ENCODE peak calls at places on chromosomes 6 and 20, in four cellular contexts. Y is stomach, M is HCT116, O is spleen. W is an unnamed sample.

GRCh38 chr20:2005359-2005758 is 11.5 kb upstream of the PDYN start:
- DNase-seq in O (no peak), Y (no peak), M (no peak), W (no peak)

GRCh38 chr6:111565316-111566221 is 40.1 kb downstream of the TRAF3IP2 start:
- DNase-seq in Y (no peak), O (no peak), M (no peak), W (no peak)

GRCh38 chr20:10308652-10309051 is 90.0 kb downstream of the SNAP25 start:
- DNase-seq in M (no peak), Y (no peak), O (no peak), W (no peak)

GRCh38 chr6:56450882-56451739 is 191.6 kb downstream of the DST start:
- DNase-seq in Y (peak), O (no peak), M (no peak), W (no peak)

GRCh38 chr6:134795696-134796095 is 154.2 kb downstream of the ALDH8A1 start:
- DNase-seq in O (no peak), M (no peak), Y (no peak), W (no peak)

GRCh38 chr6:163579880-163580295 is 165.4 kb downstream of the QKI start:
- DNase-seq in O (no peak), M (no peak), Y (no peak), W (no peak)

GRCh38 chr6:35400901-35401311 is 51.2 kb upstream of the FANCE start:
- DNase-seq in Y (peak), M (peak), O (no peak), W (no peak)

GRCh38 chr6:93822434-93823265 is 403.3 kb upstream of the EPHA7 start:
- DNase-seq in O (no peak), M (no peak), Y (no peak), W (no peak)

GRCh38 chr20:37265152-37265551 is 3.5 kb upstream of the GHRH start:
- DNase-seq in M (no peak), Y (no peak), O (no peak), W (no peak)

GRCh38 chr6:118974790-118975189 is 39.8 kb upstream of the MCM9 start:
- DNase-seq in M (no peak), Y (no peak), O (no peak), W (no peak)

GRCh38 chr6:73790572-73790971 is 94.6 kb downstream of the CD109 start:
- DNase-seq in M (no peak), O (no peak), Y (no peak), W (no peak)

GRCh38 chr6:21459646-21460045 is 133.9 kb upstream of the SOX4 start:
- DNase-seq in Y (no peak), M (no peak), O (no peak), W (no peak)

GRCh38 chr6:120871416-120872261 is 462.6 kb downstream of the TBC1D32 start:
- DNase-seq in O (peak), Y (no peak), M (no peak), W (no peak)

GRCh38 chr6:37036146-37036545 is 30.7 kb downstream of the FGD2 start:
- DNase-seq in Y (no peak), O (no peak), M (no peak), W (no peak)

GRCh38 chr20:60048634-60049578 is 90.7 kb downstream of the CDH26 start:
- DNase-seq in M (no peak), O (no peak), Y (no peak), W (no peak)

GRCh38 chr6:27091661-27092315 is 155.7 kb upstream of the PRSS16 start:
- DNase-seq in Y (no peak), M (peak), O (no peak), W (no peak)

GRCh38 chr20:59047938-59048680 is 5.5 kb upstream of the PRELID3B start:
- DNase-seq in M (no peak), Y (no peak), O (no peak), W (no peak)

GRCh38 chr20:20743511-20744169 is 31.2 kb upstream of the RALGAPA2 start:
- DNase-seq in M (no peak), O (peak), Y (peak), W (peak)

GRCh38 chr6:130223508-130223907 is 757 bp upstream of the SAMD3 start:
- DNase-seq in O (peak), M (no peak), Y (no peak), W (no peak)

GRCh38 chr6:158756126-158756525 is 63.0 kb downstream of the EZR start:
- DNase-seq in O (no peak), M (no peak), Y (peak), W (no peak)

GRCh38 chr6:46954819-46955520 is 33.2 kb upstream of the ADGRF5 start:
- DNase-seq in O (no peak), Y (no peak), M (no peak), W (no peak)

GRCh38 chr6:17847203-17847602 is 140.2 kb downstream of the KIF13A start:
- DNase-seq in M (no peak), O (no peak), Y (no peak), W (no peak)

GRCh38 chr20:21508230-21509078 is 5.4 kb downstream of the NKX2-2 start:
- DNase-seq in Y (no peak), O (no peak), M (no peak), W (no peak)

GRCh38 chr6:169424821-169425240 is 171.2 kb upstream of the THBS2 start:
- DNase-seq in M (no peak), Y (no peak), O (no peak), W (no peak)

GRCh38 chr6:157088841-157089240 is 234.5 kb downstream of the TMEM242 start:
- DNase-seq in M (no peak), Y (no peak), O (no peak), W (no peak)

GRCh38 chr6:170212051-170212756 is 78.7 kb downstream of the DLL1 start:
- DNase-seq in O (peak), M (no peak), Y (no peak), W (peak)

GRCh38 chr20:52454660-52455059 is 263.1 kb upstream of the ZFP64 start:
- DNase-seq in O (no peak), Y (no peak), M (no peak), W (no peak)

GRCh38 chr20:44586986-44587980 is 4.9 kb downstream of the PKIG start:
- DNase-seq in M (no peak), Y (no peak), O (no peak), W (no peak)

GRCh38 chr6:40948598-40948997 is 90.4 kb downstream of the UNC5CL start:
- DNase-seq in M (no peak), Y (no peak), O (no peak), W (no peak)

GRCh38 chr20:33840759-33841438 is 29.8 kb downstream of the CHMP4B start:
- DNase-seq in M (no peak), Y (no peak), O (no peak), W (no peak)

GRCh38 chr6:137729866-137730629 is 137.0 kb upstream of the TNFAIP3 start:
- DNase-seq in Y (no peak), M (no peak), O (no peak), W (peak)

GRCh38 chr6:149129401-149130077 is 188.0 kb upstream of the TAB2 start:
- DNase-seq in Y (no peak), O (no peak), M (no peak), W (no peak)

GRCh38 chr20:33653900-33654596 is 8.1 kb upstream of the C20orf144 start:
- DNase-seq in Y (peak), M (no peak), O (peak), W (peak)

GRCh38 chr6:11711994-11712698 is 66.5 kb downstream of the ADTRP start:
- DNase-seq in O (no peak), M (no peak), Y (no peak), W (no peak)

GRCh38 chr6:35496851-35497570 is at the start of gene TEAD3:
- DNase-seq in M (no peak), Y (peak), O (peak), W (peak)

GRCh38 chr6:298233-299049 is 6.2 kb downstream of the DUSP22 start:
- DNase-seq in O (no peak), M (no peak), Y (no peak), W (no peak)

GRCh38 chr6:15425947-15426346 is 180.1 kb downstream of the JARID2 start:
- DNase-seq in M (no peak), Y (no peak), O (no peak), W (no peak)

GRCh38 chr6:15426395-15426794 is 180.5 kb downstream of the JARID2 start:
- DNase-seq in M (no peak), Y (no peak), O (no peak), W (no peak)

GRCh38 chr6:15429146-15430110 is 183.6 kb downstream of the JARID2 start:
- DNase-seq in Y (no peak), O (no peak), M (no peak), W (no peak)

GRCh38 chr6:15426926-15427325 is 181.1 kb downstream of the JARID2 start:
- DNase-seq in Y (no peak), O (no peak), M (no peak), W (no peak)

GRCh38 chr6:15427360-15428070 is 181.6 kb downstream of the JARID2 start:
- DNase-seq in M (no peak), Y (no peak), O (no peak), W (no peak)
- TF ChIP-seq POLR2AphosphoS5 in M (no peak), Y (no peak), O (no peak), W (no peak)

GRCh38 chr6:30005482-30005881 is 55.6 kb upstream of the POLR1H start:
- DNase-seq in O (no peak), M (no peak), Y (no peak), W (no peak)
- H3K27ac ChIP-seq in O (no peak), M (no peak), Y (no peak), W (no peak)

GRCh38 chr6:16204653-16205376 is 33.6 kb upstream of the GMPR start:
- DNase-seq in M (no peak), Y (no peak), O (no peak), W (no peak)

GRCh38 chr6:16208989-16209388 is 29.4 kb upstream of the GMPR start:
- DNase-seq in O (no peak), M (no peak), Y (no peak), W (no peak)

GRCh38 chr6:16209539-16209938 is 28.8 kb upstream of the GMPR start:
- DNase-seq in Y (no peak), O (no peak), M (no peak), W (no peak)

GRCh38 chr6:16205377-16206144 is 32.8 kb upstream of the GMPR start:
- DNase-seq in M (no peak), Y (no peak), O (no peak), W (no peak)

GRCh38 chr6:16206595-16207037 is 31.8 kb upstream of the GMPR start:
- DNase-seq in M (peak), Y (peak), O (no peak), W (peak)
- TF ChIP-seq POLR2AphosphoS5 in M (no peak), Y (peak), O (no peak), W (peak)

GRCh38 chr6:166616261-166617226 is 10.5 kb downstream of the RPS6KA2 start:
- DNase-seq in Y (no peak), O (no peak), M (no peak), W (no peak)
- H3K27ac ChIP-seq in Y (no peak), O (no peak), M (no peak), W (no peak)

GRCh38 chr6:3737831-3738210 is 13.7 kb downstream of the PXDC1 start:
- DNase-seq in O (no peak), Y (no peak), M (no peak), W (no peak)

GRCh38 chr6:3737149-3737830 is 14.2 kb downstream of the PXDC1 start:
- DNase-seq in M (no peak), Y (no peak), O (no peak), W (no peak)

GRCh38 chr6:3740551-3741476 is 10.7 kb downstream of the PXDC1 start:
- DNase-seq in M (no peak), O (no peak), Y (peak), W (no peak)

GRCh38 chr6:3739311-3739897 is 12.1 kb downstream of the PXDC1 start:
- DNase-seq in Y (no peak), M (no peak), O (no peak), W (no peak)

DNA sequence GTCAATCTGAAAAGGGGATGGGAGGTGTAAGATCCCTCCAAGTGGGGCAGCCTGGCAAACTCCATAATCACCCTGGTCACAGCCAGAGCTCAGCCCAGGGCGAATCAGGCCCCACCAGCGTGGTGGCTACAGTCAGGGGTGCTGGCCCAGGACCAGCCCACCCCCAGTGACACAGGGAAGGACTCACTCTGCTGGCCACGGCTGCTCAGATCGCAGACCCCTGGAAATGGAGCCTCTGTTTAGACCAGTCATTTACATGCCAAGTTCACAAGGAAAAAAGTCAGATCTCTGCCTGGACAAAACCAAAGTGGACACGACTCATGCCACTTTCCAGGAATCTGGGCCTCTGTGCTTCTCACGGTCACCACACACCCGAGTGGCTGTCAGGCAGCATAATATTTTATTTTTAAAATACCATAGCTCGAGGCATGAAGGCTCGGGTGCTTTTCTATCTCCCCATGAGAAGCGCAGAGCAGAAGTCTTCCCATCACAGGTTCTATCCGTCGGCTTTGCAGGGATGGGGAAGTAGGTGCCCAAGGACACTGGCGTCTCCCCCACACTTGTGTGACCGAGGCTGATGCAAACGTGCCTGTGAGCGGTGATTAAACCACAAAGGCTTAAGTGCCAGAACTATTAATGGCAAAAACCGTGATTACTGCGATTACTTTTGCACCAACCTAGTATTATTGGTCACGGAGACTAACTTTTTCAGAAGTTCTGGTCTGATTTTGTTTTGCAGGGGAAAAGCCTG is 13.0 kb downstream of the PXDC1 start:
- DNase-seq in Y (no peak), O (no peak), M (no peak), W (no peak)
- TF ChIP-seq POLR2AphosphoS5 in Y (no peak), O (no peak), M (no peak), W (no peak)

DNA sequence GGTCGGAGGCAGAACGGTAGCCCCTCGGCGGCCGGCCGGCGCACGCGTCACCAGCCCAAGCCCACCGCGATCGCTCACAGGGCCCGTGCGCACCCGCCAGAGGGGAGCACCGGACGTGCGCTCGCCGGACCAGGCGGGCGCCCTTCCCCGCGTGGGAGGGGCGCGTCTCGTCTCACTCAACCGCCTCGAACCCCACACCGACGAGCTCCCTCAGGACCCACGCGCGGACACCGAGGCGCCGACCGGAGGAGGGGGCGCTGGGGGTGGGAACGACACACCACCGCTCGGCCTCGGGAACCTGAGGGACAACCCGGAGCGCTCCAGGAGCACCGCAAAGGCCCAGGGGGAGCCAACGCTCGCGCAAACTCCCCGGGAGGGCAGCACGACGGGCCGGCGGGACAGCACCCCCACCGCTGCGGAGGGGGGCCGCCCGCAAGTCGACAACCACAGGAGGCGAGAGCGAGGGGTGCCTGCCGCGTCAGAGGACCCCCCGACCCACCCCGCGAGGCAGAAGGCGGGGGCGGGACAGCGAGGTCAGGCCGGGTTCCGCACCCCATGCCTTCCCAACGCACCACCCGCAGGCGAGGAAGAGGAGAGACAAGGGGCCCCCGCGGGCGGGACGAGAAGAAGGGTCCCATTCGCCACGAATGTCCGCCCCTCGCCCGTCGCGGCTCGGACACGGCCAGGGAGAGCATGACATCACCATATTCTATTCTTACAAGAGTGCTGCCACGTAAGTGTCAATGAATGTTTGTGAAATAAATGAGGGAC is 512.7 kb upstream of the ZNF337 start:
- DNase-seq in Y (no peak), O (peak), M (no peak), W (no peak)
- H3K27ac ChIP-seq in Y (no peak), O (no peak), M (no peak), W (no peak)

GRCh38 chr6:31956796-31957195 is 2.0 kb downstream of the NELFE start:
- DNase-seq in Y (no peak), M (no peak), O (no peak), W (no peak)

GRCh38 chr6:31961616-31962015 is 2.6 kb downstream of the SKIC2 start:
- DNase-seq in M (no peak), O (no peak), Y (no peak), W (no peak)

GRCh38 chr6:31958412-31958740 is 395 bp downstream of the NELFE start:
- DNase-seq in Y (no peak), M (no peak), O (no peak), W (no peak)

GRCh38 chr6:31954511-31954910 is 4.3 kb downstream of the NELFE start:
- DNase-seq in M (no peak), O (no peak), Y (no peak), W (no peak)

GRCh38 chr6:31958741-31959739 is at the start of the genes NELFE and SKIC2:
- DNase-seq in M (peak), O (peak), Y (peak), W (peak)
- TF ChIP-seq POLR2AphosphoS5 in M (peak), O (peak), Y (peak), W (peak)

GRCh38 chr6:122799140-122799539 is 10.1 kb downstream of the SMPDL3A start:
- DNase-seq in M (no peak), O (no peak), Y (no peak), W (no peak)
- H3K27ac ChIP-seq in M (no peak), O (no peak), Y (peak), W (peak)

GRCh38 chr6:31143148-31143547 is 4.3 kb upstream of the PSORS1C2 start:
- DNase-seq in O (no peak), M (no peak), Y (peak), W (no peak)
- TF ChIP-seq POLR2AphosphoS5 in O (no peak), M (no peak), Y (no peak), W (no peak)

GRCh38 chr20:61556116-61556515 is 304.1 kb downstream of the CDH4 start:
- DNase-seq in M (no peak), O (no peak), Y (no peak), W (no peak)
- H3K27ac ChIP-seq in M (no peak), O (no peak), Y (no peak), W (no peak)

W was measured in prostate gland.